ENCODE peak calls at places on chromosomes 6 and 20, in ten cellular contexts. Z is sigmoid colon, U is transverse colon, F is endothelial cell of umbilical vein, S is adrenal gland, O is body of pancreas, L is IMR-90, G is GM12878, X is HCT116, N is breast epithelium. M is an unnamed sample. For H3K27me3, the result is how much of the 10 kb centered on the place peaks cover.

GRCh38 chr6:136725124-136725523 is 67.2 kb downstream of the MAP3K5 start:
- DNase-seq in L (peak), N (no peak), O (no peak), U (no peak), F (no peak), Z (no peak), G (no peak), S (no peak), X (no peak), M (no peak)

GRCh38 chr6:74768120-74768519 is 437.7 kb downstream of the COL12A1 start:
- DNase-seq in X (no peak), U (no peak), F (no peak), L (no peak), N (no peak), G (no peak), S (no peak), O (no peak), Z (no peak), M (no peak)

GRCh38 chr20:17822540-17823155 is 122.9 kb downstream of the BANF2 start:
- DNase-seq in G (no peak), N (no peak), S (no peak), L (no peak), Z (peak), F (no peak), U (no peak), X (no peak), O (no peak), M (no peak)

GRCh38 chr6:17729223-17730077 is 22.7 kb upstream of the NUP153 start:
- DNase-seq in F (no peak), L (no peak), Z (no peak), N (no peak), U (no peak), X (no peak), S (no peak), G (no peak), O (no peak), M (no peak)

GRCh38 chr6:25186919-25187318 is 92.3 kb upstream of the CARMIL1 start:
- DNase-seq in G (no peak), U (no peak), L (no peak), F (no peak), Z (no peak), S (no peak), O (no peak), X (no peak), N (no peak), M (no peak)

GRCh38 chr6:73942581-73942980 is 246.6 kb downstream of the CD109 start:
- DNase-seq in L (peak), O (no peak), S (no peak), N (no peak), U (no peak), Z (no peak), F (no peak), G (no peak), X (peak), M (no peak)

GRCh38 chr20:10553326-10553984 is 118.3 kb downstream of the SLX4IP start:
- DNase-seq in U (peak), Z (peak), F (peak), G (no peak), O (peak), X (no peak), S (peak), N (peak), L (peak), M (peak)

GRCh38 chr6:40308533-40309306 is 278.4 kb downstream of the LRFN2 start:
- DNase-seq in X (peak), O (peak), U (peak), G (peak), L (peak), F (peak), S (peak), N (no peak), Z (no peak), M (peak)

GRCh38 chr6:26743157-26743821 is 83.7 kb upstream of the ZNF322 start:
- DNase-seq in O (no peak), Z (no peak), S (no peak), F (peak), G (no peak), L (peak), N (no peak), U (no peak), X (peak), M (no peak)

DNA sequence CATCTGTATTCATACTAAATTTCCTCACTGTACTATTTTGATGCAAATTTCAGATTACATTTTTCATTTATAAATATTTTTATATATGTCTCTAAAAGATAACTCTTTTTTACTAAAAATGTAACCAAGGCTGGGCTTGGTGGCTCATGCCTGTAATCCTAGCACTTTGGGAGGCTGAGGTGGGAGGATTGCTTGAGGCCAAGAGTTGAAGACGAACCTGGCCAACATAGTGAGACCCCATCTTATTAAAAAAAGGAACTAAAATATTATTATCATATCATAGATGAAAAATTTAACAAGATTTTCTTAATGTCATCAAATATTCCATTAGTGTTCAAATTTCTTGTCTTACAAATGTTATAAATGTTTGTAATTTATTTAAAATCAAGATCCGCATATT is 6.6 kb upstream of the DNPH1 start:
- DNase-seq in X (no peak), G (no peak), U (no peak), O (no peak), N (no peak), F (no peak), L (no peak), S (no peak), Z (no peak), M (no peak)
- H3K27me3 ChIP-seq in X (under half), G (under half), U (under half), O (under half), N (under half), F (under half), L (under half), S (under half), Z (under half), M (under half)

GRCh38 chr20:25390538-25391528 is at the start of gene ABHD12:
- DNase-seq in L (peak), G (peak), Z (peak), X (peak), U (peak), N (peak), F (peak), S (peak), O (peak), M (peak)
- TF ChIP-seq POLR2A in L (peak), G (peak), Z (peak), X (peak), U (peak), N (no peak), F (peak), S (peak), O (peak), M (peak)

GRCh38 chr6:16667509-16667908 is 93.8 kb downstream of the ATXN1 start:
- DNase-seq in U (no peak), G (no peak), O (no peak), Z (no peak), X (no peak), N (no peak), S (no peak), L (no peak), F (no peak), M (no peak)
- H3K27me3 ChIP-seq in U (under half), G (under half), O (under half), Z (under half), X (under half), N (under half), S (under half), L (under half), F (under half), M (under half)

GRCh38 chr6:27890351-27891299 is 21.6 kb downstream of the OR2B2 start:
- DNase-seq in G (peak), L (peak), N (peak), S (peak), F (peak), X (peak), O (no peak), U (peak), Z (no peak), M (peak)
- TF ChIP-seq POLR2A in G (peak), L (peak), N (no peak), S (peak), F (peak), X (peak), O (peak), U (peak), Z (peak), M (no peak)

DNA sequence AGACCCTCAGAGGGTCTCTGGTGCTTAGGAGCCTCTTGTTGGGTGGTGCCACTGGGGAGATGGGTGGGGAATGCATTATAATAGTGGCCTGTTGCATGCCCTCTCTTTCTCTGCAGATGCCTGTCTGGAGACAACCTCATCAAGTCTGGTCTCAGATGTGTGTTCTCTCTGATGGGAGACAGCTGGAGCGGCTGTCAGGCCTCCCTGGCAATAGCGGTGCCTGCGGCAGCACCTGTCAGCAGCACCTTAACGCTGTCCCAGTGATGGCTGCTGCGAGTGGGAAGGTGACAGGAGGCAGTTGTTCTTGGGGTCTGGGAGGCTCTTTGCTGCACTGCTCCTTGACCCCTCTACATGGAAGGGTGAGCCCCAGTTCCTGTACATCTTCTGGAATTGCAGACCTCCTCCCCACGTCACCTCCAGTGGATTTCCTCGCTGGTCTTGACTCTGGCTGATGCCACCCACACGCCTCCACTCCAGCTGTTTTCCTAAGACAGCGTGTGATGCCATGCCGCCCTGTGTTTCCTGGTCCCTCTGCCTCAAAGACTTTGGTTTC is 63.3 kb upstream of the BLCAP start:
- DNase-seq in N (no peak), F (no peak), O (no peak), X (no peak), S (no peak), Z (no peak), U (no peak), G (no peak), L (no peak), M (no peak)
- H3K27me3 ChIP-seq in N (under half), F (under half), O (under half), X (under half), S (under half), Z (under half), U (under half), G (under half), L (under half), M (under half)

GRCh38 chr6:43174263-43175112 is 3.4 kb downstream of the SRF start:
- DNase-seq in G (peak), N (peak), O (peak), S (peak), U (peak), L (peak), Z (peak), F (peak), X (peak), M (peak)
- TF ChIP-seq POLR2A in G (peak), N (peak), O (peak), S (no peak), U (peak), L (peak), Z (peak), F (peak), X (no peak), M (peak)